ENCODE peak calls at places on chromosome 21, in eight cellular contexts. T is IMR-90, B is thoracic aorta, E is GM12865, O is WTC11, C is heart left ventricle, K is fibroblast of pulmonary artery, W is right lobe of liver. P is an unnamed sample.

GRCh38 chr21:26795866-26796329 is 49.3 kb downstream of the ADAMTS1 start:
- DNase-seq in T (peak; percentile 100), B (no peak), K (peak; percentile 99), W (no peak), O (no peak), E (no peak), C (peak; percentile 73), P (peak; percentile 99)

GRCh38 chr21:22597660-22598255 is 1599.5 kb downstream of the NCAM2 start:
- DNase-seq in T (no peak), K (no peak), W (no peak), O (no peak), C (no peak), E (no peak), B (no peak), P (no peak)

GRCh38 chr21:34133802-34134201 is 60.4 kb downstream of the MRPS6 start:
- DNase-seq in E (no peak), O (no peak), K (no peak), T (no peak), B (no peak), C (no peak), W (no peak), P (no peak)

GRCh38 chr21:35086357-35086756 is 37.3 kb upstream of the RUNX1 start:
- DNase-seq in O (no peak), E (no peak), K (peak; percentile 35), B (no peak), T (peak; percentile 54), C (no peak), W (no peak), P (peak; percentile 36)

GRCh38 chr21:37378700-37379139 is 12.1 kb downstream of the DYRK1A start:
- DNase-seq in W (no peak), E (no peak), C (no peak), K (no peak), O (no peak), B (no peak), T (no peak), P (no peak)

GRCh38 chr21:31156169-31156568 is 117.9 kb upstream of the KRTAP19-8 start:
- DNase-seq in W (no peak), O (no peak), B (no peak), C (no peak), K (no peak), T (no peak), E (no peak), P (no peak)

GRCh38 chr21:26965567-26966359 is 1.1 kb downstream of the ADAMTS5 start:
- DNase-seq in B (no peak), E (no peak), T (peak; percentile 12), O (peak; percentile 85), W (peak; percentile 56), K (no peak), C (peak; percentile 57), P (peak; percentile 34)

GRCh38 chr21:29382029-29382654 is 83.4 kb downstream of the BACH1 start:
- DNase-seq in W (no peak), T (peak; percentile 75), C (no peak), E (no peak), K (peak; percentile 39), O (no peak), B (no peak), P (peak; percentile 80)

GRCh38 chr21:42665026-42665425 is 11.6 kb downstream of the PDE9A start:
- DNase-seq in K (no peak), C (no peak), E (no peak), O (no peak), B (no peak), T (no peak), W (no peak), P (no peak)

GRCh38 chr21:46423546-46424061 is 35.1 kb upstream of the DIP2A start:
- DNase-seq in W (no peak), K (no peak), B (no peak), T (no peak), O (no peak), C (peak; percentile 15), E (no peak), P (no peak)

GRCh38 chr21:15001773-15002647 is 62.8 kb downstream of the NRIP1 start:
- DNase-seq in W (no peak), T (no peak), K (no peak), C (no peak), B (no peak), E (peak; percentile 24), O (no peak), P (no peak)

GRCh38 chr21:42460391-42461184 is 35.4 kb downstream of the RSPH1 start:
- DNase-seq in T (no peak), O (no peak), C (no peak), W (peak; percentile 43), B (no peak), E (peak; percentile 87), K (no peak), P (no peak)

GRCh38 chr21:42242611-42243010 is 23.7 kb downstream of the ABCG1 start:
- DNase-seq in W (no peak), E (peak; percentile 20), O (no peak), T (no peak), K (no peak), C (peak; percentile 12), B (no peak), P (no peak)

GRCh38 chr21:42389449-42389835 is 6.4 kb downstream of the TMPRSS3 start:
- DNase-seq in B (no peak), W (peak; percentile 45), C (no peak), E (no peak), T (no peak), K (no peak), O (peak; percentile 38), P (no peak)

DNA sequence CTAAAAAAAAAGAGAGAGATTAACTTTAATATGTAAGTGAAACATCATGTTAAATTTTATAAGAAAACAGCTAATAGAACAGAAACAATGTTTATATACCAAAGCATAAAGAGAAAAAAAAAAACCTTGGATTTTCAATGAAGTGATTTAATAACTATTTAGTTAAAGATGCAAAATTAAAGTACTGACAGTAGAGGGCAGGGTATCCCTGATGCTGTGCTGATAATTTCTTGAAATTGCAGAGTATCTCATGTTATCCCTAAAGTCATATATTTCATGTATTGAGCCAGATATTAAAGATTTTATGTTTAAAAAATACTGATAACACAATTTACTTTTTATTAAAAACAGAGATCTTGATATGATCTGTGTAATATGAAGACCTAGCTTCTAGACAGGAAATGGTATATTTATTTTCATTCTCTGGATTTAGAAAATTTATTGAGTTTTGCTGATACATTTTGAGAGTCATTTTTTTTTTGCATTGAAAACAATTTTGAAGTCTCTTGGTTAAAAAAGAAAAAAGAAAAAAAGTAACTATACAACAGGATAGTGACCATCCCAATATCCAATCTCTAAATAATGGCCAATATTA is 273.2 kb downstream of the USP25 start:
- DNase-seq in B (no peak), C (no peak), E (no peak), O (no peak), K (peak; percentile 57), T (peak; percentile 51), W (no peak), P (peak; percentile 75)
- TF ChIP-seq CTCF in B (no peak), C (peak; percentile 21), E (no peak), O (no peak), K (peak; percentile 55), T (peak; percentile 67), W (peak; percentile 43), P (peak; percentile 64)

GRCh38 chr21:39153373-39153772 is 29.9 kb downstream of the PSMG1 start:
- DNase-seq in E (peak; percentile 18), W (no peak), O (peak; percentile 25), B (no peak), K (peak; percentile 11), C (no peak), T (no peak), P (peak; percentile 33)
- TF ChIP-seq CTCF in E (peak; percentile 49), W (peak; percentile 34), O (no peak), B (no peak), K (peak; percentile 66), C (peak; percentile 10), T (peak; percentile 30), P (peak; percentile 77)

GRCh38 chr21:25506268-25506667 is 101.0 kb downstream of the MRPL39 start:
- DNase-seq in O (no peak), K (no peak), W (no peak), E (no peak), T (no peak), C (no peak), B (no peak), P (no peak)

GRCh38 chr21:25509862-25510261 is 97.4 kb downstream of the MRPL39 start:
- DNase-seq in E (peak; percentile 82), W (no peak), C (no peak), B (no peak), K (no peak), O (no peak), T (no peak), P (no peak)

GRCh38 chr21:25508364-25508763 is 98.9 kb downstream of the MRPL39 start:
- DNase-seq in K (no peak), C (no peak), E (no peak), T (peak; percentile 23), W (no peak), B (no peak), O (no peak), P (no peak)

GRCh38 chr21:25506887-25507286 is 100.4 kb downstream of the MRPL39 start:
- DNase-seq in O (no peak), T (peak; percentile 91), E (no peak), C (no peak), W (no peak), K (peak; percentile 6), B (no peak), P (peak; percentile 70)

DNA sequence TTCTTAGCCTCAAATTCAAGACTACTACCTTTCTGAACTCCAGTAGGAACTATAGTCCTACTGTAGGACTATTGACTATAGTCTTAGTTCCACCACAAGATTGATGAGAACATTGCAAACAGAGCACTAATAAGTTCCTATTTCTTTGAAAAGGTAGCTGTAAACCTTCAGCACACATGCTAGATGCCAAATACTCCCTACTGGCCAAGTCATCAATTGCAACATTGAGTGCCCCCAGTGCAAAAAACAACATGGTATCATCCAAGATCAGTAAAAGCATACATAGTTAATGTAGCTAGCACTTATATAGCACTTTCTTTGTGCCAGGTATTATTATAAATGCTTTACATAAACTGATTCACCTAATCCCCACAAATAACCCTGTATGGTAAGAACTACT is 99.8 kb downstream of the MRPL39 start:
- DNase-seq in W (no peak), O (no peak), C (no peak), T (peak; percentile 23), K (no peak), E (peak; percentile 74), B (no peak), P (peak; percentile 39)
- TF ChIP-seq CTCF in W (no peak), O (no peak), C (no peak), T (peak; percentile 3), K (no peak), E (peak; percentile 52), B (no peak), P (peak; percentile 37)

GRCh38 chr21:44551290-44552015 is at the start of gene KRTAP10-2:
- DNase-seq in T (no peak), K (no peak), O (peak; percentile 7), B (no peak), W (no peak), C (no peak), E (no peak), P (no peak)
- TF ChIP-seq CTCF in T (no peak), K (no peak), O (no peak), B (no peak), W (no peak), C (no peak), E (no peak), P (no peak)

GRCh38 chr21:44761011-44761729 is 40.5 kb downstream of the UBE2G2 start:
- DNase-seq in O (peak; percentile 75), B (no peak), K (no peak), W (no peak), T (no peak), C (no peak), E (peak; percentile 14), P (no peak)
- TF ChIP-seq CTCF in O (peak; percentile 46), B (no peak), K (peak; percentile 20), W (peak; percentile 29), T (no peak), C (no peak), E (peak; percentile 45), P (peak; percentile 28)

P was measured in choroid plexus epithelial cell.